ENCODE peak calls at places on chromosomes 6 and 20, in nine cellular contexts. X is T-helper 1 cell; R is activated CD8-positive, alpha-beta memory T cell treated with anti-CD3 and anti-CD28 coated beads, Interleukin-2, amount 50 U/mL, for 48 hours; J is HEK293T; L is activated naive CD8-positive, alpha-beta T cell treated with anti-CD3 and anti-CD28 coated beads, Interleukin-2, amount 50 U/mL, for 24 hours; I is RWPE1; F is hippocampal formation; M is GM23248; E is CD8-positive, alpha-beta memory T cell. T is an unnamed sample.

GRCh38 chr6:134741193-134741521 is 208.7 kb downstream of the ALDH8A1 start:
- DNase-seq in X (no peak), R (no peak), J (peak), L (no peak), I (no peak), F (peak), M (no peak), E (no peak), T (no peak)

GRCh38 chr6:3697609-3698008 is 53.9 kb downstream of the PXDC1 start:
- DNase-seq in X (no peak), R (no peak), J (no peak), L (no peak), I (peak), F (no peak), M (peak), E (no peak), T (no peak)

GRCh38 chr6:162856885-162857284 is 129.1 kb downstream of the PACRG start:
- DNase-seq in X (no peak), R (no peak), J (peak), L (no peak), I (peak), F (peak), M (peak), E (no peak), T (no peak)

GRCh38 chr6:158752613-158753012 is 66.6 kb downstream of the EZR start:
- DNase-seq in X (no peak), R (no peak), J (peak), L (no peak), I (no peak), F (peak), M (peak), E (no peak), T (no peak)

GRCh38 chr20:5085380-5085779 is 34.4 kb downstream of the PCNA start:
- DNase-seq in X (no peak), R (no peak), J (no peak), L (no peak), I (no peak), F (no peak), M (no peak), E (no peak), T (no peak)

GRCh38 chr6:149859368-149859767 is 4.8 kb downstream of the LRP11 start:
- DNase-seq in X (no peak), R (no peak), J (no peak), L (no peak), I (no peak), F (no peak), M (peak), E (no peak), T (no peak)

GRCh38 chr20:41072099-41072798 is 43.6 kb downstream of the TOP1 start:
- DNase-seq in X (no peak), R (no peak), J (no peak), L (no peak), I (peak), F (no peak), M (peak), E (no peak), T (no peak)

GRCh38 chr6:162698004-162698403 is 29.6 kb downstream of the PRKN start:
- DNase-seq in X (no peak), R (no peak), J (no peak), L (no peak), I (no peak), F (no peak), M (no peak), E (no peak), T (no peak)

GRCh38 chr6:42453649-42454427 is 2.1 kb upstream of the TRERF1 start:
- DNase-seq in X (no peak), R (no peak), J (peak), L (peak), I (peak), F (no peak), M (peak), E (peak), T (no peak)